ENCODE peak calls at places on chromosomes 6 and 20, in five cellular contexts. U is thoracic aorta, H is cardiac muscle cell, I is HCT116, R is H1. V is an unnamed sample.
A peak's percentile ranks its signal among the peaks of the same experiment; 100 is the strongest.

GRCh38 chr6:158611600-158612041 is 32.9 kb downstream of the DYNLT1 start:
- DNase-seq in I (no peak), U (no peak), H (peak; percentile 41), R (peak; percentile 69), V (no peak)

GRCh38 chr6:136962661-136963060 is 40.6 kb downstream of the SLC35D3 start:
- DNase-seq in R (no peak), H (no peak), U (no peak), I (no peak), V (no peak)

GRCh38 chr20:38315290-38315966 is 11.5 kb downstream of the BPI start:
- DNase-seq in H (peak; percentile 52), I (no peak), R (no peak), U (no peak), V (no peak)

GRCh38 chr6:33716890-33717632 is 5.6 kb upstream of the UQCC2 start:
- DNase-seq in R (no peak), U (no peak), H (no peak), I (peak; percentile 12), V (no peak)

GRCh38 chr20:6388666-6389197 is 265.9 kb upstream of the FERMT1 start:
- DNase-seq in H (peak; percentile 38), I (no peak), R (no peak), U (no peak), V (no peak)

GRCh38 chr6:148885920-148886845 is 139.4 kb downstream of the UST start:
- DNase-seq in R (no peak), H (no peak), U (no peak), I (no peak), V (no peak)

GRCh38 chr6:133240511-133241087 is 558 bp upstream of the EYA4 start:
- DNase-seq in H (peak; percentile 42), U (no peak), R (no peak), I (no peak), V (no peak)

GRCh38 chr6:71383891-71384489 is 95.4 kb downstream of the OGFRL1 start:
- DNase-seq in R (no peak), H (peak; percentile 77), I (peak; percentile 22), U (no peak), V (no peak)

GRCh38 chr20:20321917-20322316 is 46.0 kb upstream of the INSM1 start:
- DNase-seq in H (no peak), I (no peak), R (no peak), U (no peak), V (no peak)

GRCh38 chr20:36237477-36237876 is 1.2 kb downstream of the AAR2 start:
- DNase-seq in H (no peak), I (no peak), R (no peak), U (no peak), V (no peak)

GRCh38 chr6:113564401-113565161 is 292.6 kb upstream of the MARCKS start:
- DNase-seq in U (peak; percentile 2), H (peak; percentile 98), R (peak; percentile 77), I (no peak), V (peak; percentile 14)

GRCh38 chr20:60062431-60063336 is 104.5 kb downstream of the CDH26 start:
- DNase-seq in I (no peak), U (no peak), H (peak; percentile 30), R (no peak), V (no peak)

GRCh38 chr6:161639772-161640171 is 365.9 kb upstream of the AGPAT4 start:
- DNase-seq in R (no peak), H (no peak), U (no peak), I (no peak), V (no peak)

GRCh38 chr6:137309078-137309762 is 90.0 kb upstream of the IFNGR1 start:
- DNase-seq in U (no peak), H (peak; percentile 77), R (no peak), I (peak; percentile 22), V (no peak)

GRCh38 chr6:144064831-144065668 is 30.3 kb downstream of the SF3B5 start:
- DNase-seq in R (no peak), I (no peak), H (no peak), U (no peak), V (no peak)

GRCh38 chr6:33975631-33976424 is 170.1 kb downstream of the GRM4 start:
- DNase-seq in I (no peak), R (no peak), H (no peak), U (no peak), V (no peak)

GRCh38 chr6:85453490-85453889 is 3.6 kb downstream of the NT5E start:
- DNase-seq in H (no peak), R (no peak), U (no peak), I (no peak), V (no peak)

GRCh38 chr6:167689278-167689677 is 137.4 kb upstream of the AFDN start:
- DNase-seq in U (no peak), R (no peak), I (no peak), H (no peak), V (no peak)
- H3K4me3 ChIP-seq in U (no peak overlapping the region), R (no peak overlapping the region), I (no peak overlapping the region), H (no peak overlapping the region), V (no peak overlapping the region)

GRCh38 chr6:156794546-156794945 is 17.4 kb downstream of the ARID1B start:
- DNase-seq in U (no peak), I (no peak), H (no peak), R (no peak), V (no peak)
- H3K4me1 ChIP-seq in U (peaks cover 82% of the 10 kb centered on the region), I (no peaks in the 10 kb centered on the region), H (peaks cover 40% of the 10 kb centered on the region), R (peaks cover 8% of the 10 kb centered on the region), V (peaks cover 91% of the 10 kb centered on the region)

GRCh38 chr6:153959281-153959680 is 79.8 kb upstream of the OPRM1 start:
- DNase-seq in U (no peak), R (no peak), H (peak; percentile 3), I (no peak), V (no peak)

GRCh38 chr6:153960741-153961140 is 78.3 kb upstream of the OPRM1 start:
- DNase-seq in U (no peak), I (no peak), H (no peak), R (no peak), V (no peak)

GRCh38 chr6:153962548-153962947 is 76.5 kb upstream of the OPRM1 start:
- DNase-seq in H (no peak), U (no peak), R (no peak), I (no peak), V (no peak)

GRCh38 chr6:153965996-153966395 is 73.0 kb upstream of the OPRM1 start:
- DNase-seq in R (no peak), U (no peak), H (peak; percentile 56), I (no peak), V (no peak)

DNA sequence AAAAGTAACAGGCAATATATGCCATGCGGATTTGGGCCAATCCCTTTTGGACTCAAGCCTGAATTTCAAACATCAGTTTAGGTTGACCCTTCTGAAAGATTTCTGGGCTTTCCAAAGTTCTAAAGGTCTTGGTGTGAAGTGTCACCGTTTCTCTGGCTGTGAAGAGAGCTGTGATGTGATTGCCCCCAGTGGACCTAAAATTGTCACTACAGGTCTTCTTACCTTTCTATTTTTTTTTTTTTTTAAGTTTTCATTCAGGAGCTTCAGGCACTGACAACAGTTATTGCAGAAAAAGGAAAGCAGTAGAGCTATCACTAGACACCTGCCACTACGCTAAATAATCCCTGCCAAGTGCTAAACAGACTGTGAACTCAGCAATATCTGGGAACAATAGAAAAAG is 75.7 kb upstream of the OPRM1 start:
- DNase-seq in H (no peak), I (no peak), R (no peak), U (no peak), V (no peak)
- TF ChIP-seq CTCF in H (no peak), I (peak; percentile 21), R (no peak), U (no peak), V (no peak)

GRCh38 chr6:24355422-24355821 is 2.4 kb downstream of the DCDC2 start:
- DNase-seq in U (no peak), R (no peak), I (no peak), H (no peak), V (no peak)

GRCh38 chr6:24356310-24357035 is 1.4 kb downstream of the DCDC2 start:
- DNase-seq in U (no peak), I (no peak), R (no peak), H (no peak), V (no peak)

GRCh38 chr6:24357336-24358218 is at the start of gene DCDC2:
- DNase-seq in R (no peak), U (no peak), I (no peak), H (peak; percentile 11), V (no peak)

GRCh38 chr6:24359640-24360454 is 2.0 kb upstream of the DCDC2 start:
- DNase-seq in I (peak; percentile 71), H (peak; percentile 84), U (peak; percentile 25), R (peak; percentile 69), V (no peak)

DNA sequence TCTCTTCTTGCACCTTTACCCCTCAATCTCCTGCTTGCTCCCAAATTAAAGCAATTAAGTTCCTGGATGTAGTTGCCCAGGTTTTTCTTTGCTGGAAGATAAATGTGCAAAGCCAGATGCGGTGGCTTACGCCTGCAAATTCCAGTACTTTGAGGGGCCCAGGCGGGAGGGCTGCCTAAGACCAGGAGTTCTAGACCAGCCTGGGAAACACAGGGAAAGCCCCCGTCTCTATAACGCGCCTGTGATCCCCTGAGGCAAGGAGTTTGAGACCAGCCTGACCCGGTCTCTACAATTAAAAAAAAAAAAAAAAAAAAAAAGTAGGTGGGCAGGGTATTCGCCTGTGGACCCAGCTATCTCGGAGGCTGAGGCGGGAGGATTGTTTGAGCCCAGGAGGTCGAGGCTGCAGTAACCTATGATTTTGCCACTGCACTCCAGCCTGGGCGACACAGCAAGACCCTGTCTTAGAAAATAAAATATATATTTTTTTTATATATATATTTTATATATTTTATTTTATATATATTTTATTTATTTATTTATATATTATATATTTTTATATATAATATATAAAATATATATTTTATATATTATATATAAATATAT is 461 bp upstream of the DCDC2 start:
- DNase-seq in R (no peak), U (no peak), I (no peak), H (no peak), V (no peak)
- H3K4me3 ChIP-seq in R (no peak overlapping the region), U (peak overlapping the region; percentile 61), I (no peak overlapping the region), H (no peak overlapping the region), V (no peak overlapping the region)

GRCh38 chr6:151041686-151042085 is 176.2 kb downstream of the MTHFD1L start:
- DNase-seq in H (no peak), I (no peak), R (no peak), U (no peak), V (no peak)
- H3K4me1 ChIP-seq in H (peaks cover 22% of the 10 kb centered on the region), I (peaks cover 99% of the 10 kb centered on the region), R (peaks cover 8% of the 10 kb centered on the region), U (peaks cover 45% of the 10 kb centered on the region), V (peaks cover 33% of the 10 kb centered on the region)

DNA sequence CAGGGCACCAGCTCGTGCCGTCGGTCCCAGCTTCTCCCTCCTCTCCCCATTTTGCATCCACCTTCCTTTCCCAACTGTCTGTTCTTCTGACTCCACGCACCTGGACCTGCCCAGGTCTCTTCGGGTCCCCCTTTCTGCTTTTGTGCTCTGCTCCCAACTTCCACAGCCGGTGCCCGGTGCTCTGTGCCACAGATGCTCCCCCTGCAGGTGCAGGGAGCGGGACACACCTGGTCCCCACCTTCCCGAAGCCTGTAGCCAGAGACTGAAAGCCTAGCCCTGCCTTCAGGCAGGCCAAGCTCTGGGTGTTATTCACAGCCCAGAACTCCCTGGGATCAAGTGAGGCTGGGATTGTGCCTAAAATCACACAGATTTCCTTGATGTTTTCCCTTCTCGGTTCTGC is 24.6 kb upstream of the BMP7 start:
- DNase-seq in U (no peak), I (no peak), R (peak; percentile 19), H (no peak), V (no peak)
- TF ChIP-seq CTCF in U (no peak), I (peak; percentile 66), R (peak; percentile 69), H (no peak), V (peak; percentile 27)

DNA sequence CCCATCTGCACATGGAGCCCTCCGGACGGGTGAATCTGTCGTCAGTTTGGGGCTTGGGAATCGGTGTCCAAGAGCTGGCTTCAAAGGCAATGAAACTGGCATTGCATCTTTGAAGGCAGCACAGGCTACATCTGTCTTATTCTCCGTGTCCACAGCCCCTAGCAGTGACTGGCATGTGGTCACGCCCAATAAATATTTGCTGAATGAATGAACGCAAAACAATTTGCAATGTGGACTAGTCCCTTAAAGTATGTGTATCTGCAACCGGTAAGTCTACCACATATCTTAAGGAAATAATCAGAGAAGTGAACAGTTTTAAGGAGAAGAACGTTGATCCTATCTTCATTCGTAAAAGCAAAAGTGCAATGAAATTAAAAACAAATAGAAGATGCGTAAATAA is 8.0 kb upstream of the PMEPA1 start:
- DNase-seq in U (no peak), R (no peak), H (no peak), I (no peak), V (no peak)
- H3K4me3 ChIP-seq in U (peak overlapping the region; percentile 2), R (no peak overlapping the region), H (no peak overlapping the region), I (no peak overlapping the region), V (no peak overlapping the region)